ENCODE peak calls at places on chromosomes 2 and 18, in four cellular contexts. J, T, D and P are unnamed samples.

GRCh38 chr2:195320416-195320973 is 336.5 kb upstream of the SLC39A10 start:
- DNase-seq in J (no peak), T (no peak), D (no peak), P (no peak)

GRCh38 chr2:105578166-105578565 is 166.5 kb upstream of the NCK2 start:
- DNase-seq in J (no peak), T (no peak), D (no peak), P (no peak)

GRCh38 chr18:489244-490023 is 11.1 kb downstream of the COLEC12 start:
- DNase-seq in J (no peak), T (no peak), D (no peak), P (no peak)

GRCh38 chr2:183038341-183039300 is at the start of gene NCKAP1:
- DNase-seq in J (peak; percentile 44), T (peak; percentile 76), D (no peak), P (peak; percentile 57)

GRCh38 chr2:197137826-197138480 is 172.6 kb downstream of the ANKRD44 start:
- DNase-seq in J (no peak), T (no peak), D (no peak), P (no peak)

GRCh38 chr2:108594982-108595464 is 60.8 kb downstream of the LIMS1 start:
- DNase-seq in J (no peak), T (peak; percentile 64), D (no peak), P (no peak)

GRCh38 chr18:49548266-49548665 is 13.6 kb upstream of the LIPG start:
- DNase-seq in J (no peak), T (peak; percentile 7), D (no peak), P (no peak)

GRCh38 chr18:11861583-11862288 is 10.5 kb downstream of the CHMP1B start:
- DNase-seq in J (no peak), T (peak; percentile 66), D (no peak), P (no peak)

GRCh38 chr2:18630101-18630500 is 40.7 kb upstream of the NT5C1B start:
- DNase-seq in J (no peak), T (no peak), D (no peak), P (no peak)

GRCh38 chr2:54513364-54513715 is 57.2 kb downstream of the SPTBN1 start:
- DNase-seq in J (no peak), T (no peak), D (no peak), P (no peak)

GRCh38 chr18:63150942-63151421 is 168.6 kb downstream of the BCL2 start:
- DNase-seq in J (no peak), T (no peak), D (no peak), P (no peak)

GRCh38 chr18:79385326-79385725 is 10.4 kb upstream of the NFATC1 start:
- DNase-seq in J (no peak), T (no peak), D (no peak), P (no peak)
- TF ChIP-seq SUZ12 in J (no peak), T (no peak), D (no peak), P (no peak)

GRCh38 chr2:61959381-61960293 is 54.2 kb downstream of the COMMD1 start:
- DNase-seq in J (no peak), T (peak; percentile 65), D (no peak), P (no peak)

GRCh38 chr2:61967262-61967661 is 61.8 kb downstream of the COMMD1 start:
- DNase-seq in J (no peak), T (no peak), D (no peak), P (no peak)

GRCh38 chr2:61961231-61961901 is 55.9 kb downstream of the COMMD1 start:
- DNase-seq in J (no peak), T (no peak), D (no peak), P (no peak)

GRCh38 chr2:61966087-61966727 is 60.7 kb downstream of the COMMD1 start:
- DNase-seq in J (no peak), T (no peak), D (no peak), P (no peak)

DNA sequence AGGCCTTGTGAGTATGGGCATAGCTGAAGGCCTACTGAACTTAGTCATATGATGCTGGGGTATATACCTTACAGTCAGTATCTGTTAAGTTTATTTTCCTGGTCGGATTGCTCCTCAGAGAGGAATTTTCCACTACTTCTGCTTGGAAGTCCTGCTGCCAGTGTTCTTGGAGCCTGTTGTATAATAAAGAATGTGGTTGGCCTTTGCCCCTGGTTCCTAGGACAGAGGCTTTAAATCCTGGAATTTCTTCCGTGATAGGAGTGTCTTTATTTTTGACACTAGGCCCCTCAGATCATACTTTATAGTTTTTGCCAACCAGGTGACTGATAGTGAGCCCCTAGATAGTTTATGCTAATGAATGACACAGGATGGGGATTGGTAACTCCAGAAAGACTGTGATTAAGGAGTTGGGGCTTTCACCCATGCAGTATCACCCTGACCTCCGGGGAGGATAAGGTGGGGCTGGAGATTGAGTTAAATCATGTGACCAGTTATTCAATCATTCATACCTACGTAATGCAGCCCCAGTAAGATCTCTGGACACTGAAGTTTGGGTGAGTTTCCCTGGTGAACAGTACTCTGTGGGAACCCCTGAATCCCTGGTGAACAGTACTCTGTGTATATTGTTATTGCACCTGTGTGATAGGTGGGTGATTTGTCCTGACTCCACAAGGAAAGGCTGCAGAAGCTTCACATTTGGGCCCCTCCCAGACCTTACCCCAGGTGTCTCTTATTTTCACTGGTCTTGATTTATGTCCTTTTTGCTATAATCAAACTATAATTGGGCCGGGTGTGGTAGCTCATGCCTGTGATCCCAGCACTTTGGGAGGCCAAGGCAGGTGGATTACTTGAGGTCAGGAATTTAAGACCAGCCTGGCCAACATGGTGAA is 56.9 kb downstream of the COMMD1 start:
- DNase-seq in J (no peak), T (no peak), D (no peak), P (no peak)
- TF ChIP-seq ZNF274 in J (no peak), T (no peak), D (no peak), P (no peak)

DNA sequence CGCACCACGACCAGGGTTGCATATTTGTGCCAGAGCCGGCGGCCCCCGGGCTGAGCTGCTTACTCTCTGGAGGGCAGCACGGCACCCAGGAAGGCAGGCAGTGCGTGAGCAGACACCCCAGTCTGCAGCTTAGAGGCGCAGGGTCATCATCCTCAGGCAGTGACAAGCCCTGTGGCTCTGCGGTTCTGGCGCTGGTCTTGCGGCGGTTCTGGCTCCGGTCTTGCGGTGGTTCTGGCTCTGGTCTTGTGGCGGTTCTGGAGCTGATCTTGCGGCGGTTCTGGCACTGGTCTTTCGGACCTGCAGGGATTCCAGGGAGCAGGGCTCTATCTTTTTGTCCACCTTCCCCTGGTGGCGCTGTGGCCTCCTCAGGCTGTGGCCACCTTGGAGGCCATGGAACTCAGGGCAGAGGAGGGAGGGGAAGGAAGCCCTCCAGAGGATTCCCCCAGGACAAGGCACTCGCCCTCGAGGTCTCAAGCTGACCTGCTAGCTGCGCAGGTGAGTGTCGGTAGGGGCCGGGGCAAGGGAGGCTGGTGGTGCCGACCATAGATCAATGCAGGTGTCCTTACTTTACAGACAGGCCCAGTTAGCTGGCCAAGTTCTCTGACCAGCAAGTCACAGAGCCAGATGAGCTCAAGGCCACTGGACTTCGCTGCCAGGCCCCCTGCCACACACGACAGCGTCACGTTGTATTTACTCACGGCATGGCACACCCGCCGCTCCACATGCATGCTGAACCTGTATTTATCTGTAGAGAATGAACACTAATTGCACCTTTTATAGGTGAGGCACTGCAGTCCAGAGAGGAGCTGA is 14.9 kb downstream of the ESPNL start:
- DNase-seq in J (no peak), T (no peak), D (no peak), P (no peak)
- TF ChIP-seq SUZ12 in J (no peak), T (no peak), D (no peak), P (no peak)

GRCh38 chr2:173644146-173644545 is 289.5 kb downstream of the CDCA7 start:
- DNase-seq in J (no peak), T (no peak), D (no peak), P (no peak)

GRCh38 chr2:173651891-173652290 is 297.2 kb downstream of the CDCA7 start:
- DNase-seq in J (no peak), T (no peak), D (no peak), P (no peak)

GRCh38 chr2:173648816-173649215 is 294.1 kb downstream of the CDCA7 start:
- DNase-seq in J (no peak), T (no peak), D (no peak), P (no peak)

GRCh38 chr2:173649527-173650219 is 295.0 kb downstream of the CDCA7 start:
- DNase-seq in J (no peak), T (no peak), D (no peak), P (no peak)

DNA sequence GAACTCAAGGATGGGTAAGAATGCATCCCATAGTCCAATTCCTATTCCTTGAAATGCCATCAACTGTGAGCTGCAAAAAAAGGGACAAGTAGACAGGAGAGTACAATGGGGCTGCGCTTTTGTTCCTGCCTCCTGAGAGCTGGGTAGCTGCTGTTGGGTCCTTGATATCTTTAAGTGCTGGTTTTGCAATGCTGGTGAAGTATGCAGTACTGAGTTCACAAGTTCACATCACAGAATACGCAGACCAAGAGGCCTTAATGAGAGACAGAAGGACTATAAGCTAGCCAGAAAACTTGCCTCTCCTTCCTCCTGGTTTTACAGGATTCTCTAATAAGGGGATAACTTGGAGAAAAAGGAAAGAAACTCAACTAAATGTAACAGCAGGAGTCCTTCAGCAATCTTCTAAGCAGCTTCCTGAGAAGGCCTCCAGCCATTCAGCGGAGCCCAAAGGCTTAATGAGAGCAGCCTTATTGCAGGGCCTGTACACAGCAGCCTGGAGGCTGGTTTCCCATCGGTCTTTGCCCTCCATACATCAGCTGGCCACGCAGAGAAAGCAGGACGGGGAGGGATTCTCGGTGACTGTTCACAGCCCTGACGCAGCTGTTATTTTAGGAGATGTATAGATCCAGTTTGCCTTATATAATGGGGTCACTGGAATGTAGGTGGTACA is 293.1 kb downstream of the CDCA7 start:
- DNase-seq in J (no peak), T (no peak), D (no peak), P (no peak)
- TF ChIP-seq ZNF274 in J (no peak), T (no peak), D (no peak), P (no peak)